ENCODE peak calls at places on chromosomes 12 and 14, in six cellular contexts. F, E, Q, K, R and W are unnamed samples.

GRCh38 chr12:115294443-115295133 is 610.6 kb upstream of the TBX3 start:
- DNase-seq in E (peak), K (no peak), R (no peak), F (no peak), Q (no peak), W (peak)

GRCh38 chr12:58803893-58804292 is 116.4 kb downstream of the LRIG3 start:
- DNase-seq in R (no peak), K (no peak), Q (peak), E (peak), F (no peak), W (no peak)

GRCh38 chr14:26204362-26204953 is 393.4 kb downstream of the NOVA1 start:
- DNase-seq in E (peak), K (no peak), R (no peak), Q (peak), F (no peak), W (no peak)

GRCh38 chr12:74790958-74791357 is 253.3 kb downstream of the ATXN7L3B start:
- DNase-seq in K (no peak), Q (no peak), R (no peak), F (no peak), E (no peak), W (no peak)

GRCh38 chr14:68580096-68580640 is 212.7 kb downstream of the ZFP36L1 start:
- DNase-seq in E (no peak), F (no peak), Q (no peak), R (no peak), K (peak), W (no peak)

GRCh38 chr12:127271776-127272175 is 995.2 kb upstream of the TMEM132C start:
- DNase-seq in Q (no peak), K (no peak), F (no peak), E (no peak), R (no peak), W (no peak)

GRCh38 chr12:97276198-97276580 is 186.4 kb upstream of the RMST start:
- DNase-seq in R (no peak), F (no peak), E (no peak), K (no peak), Q (peak), W (no peak)

GRCh38 chr12:111353603-111354295 is 15.1 kb downstream of the PHETA1 start:
- DNase-seq in E (no peak), Q (no peak), R (no peak), K (no peak), F (no peak), W (no peak)

GRCh38 chr14:88962356-88962755 is 137.9 kb downstream of the TTC8 start:
- DNase-seq in E (no peak), Q (no peak), R (no peak), K (no peak), F (no peak), W (no peak)

GRCh38 chr12:64889434-64890216 is 65.2 kb downstream of the TBC1D30 start:
- DNase-seq in F (no peak), Q (no peak), K (no peak), E (no peak), R (no peak), W (peak)

GRCh38 chr14:98798099-98798498 is 473.9 kb downstream of the BCL11B start:
- DNase-seq in R (no peak), E (no peak), Q (no peak), F (no peak), K (no peak), W (peak)

GRCh38 chr12:89750821-89751227 is 42.2 kb upstream of the ATP2B1 start:
- DNase-seq in E (no peak), F (no peak), K (no peak), Q (no peak), R (peak), W (no peak)

GRCh38 chr14:58276208-58276607 is 22.1 kb upstream of the ARID4A start:
- DNase-seq in E (no peak), K (no peak), Q (no peak), F (no peak), R (no peak), W (no peak)

DNA sequence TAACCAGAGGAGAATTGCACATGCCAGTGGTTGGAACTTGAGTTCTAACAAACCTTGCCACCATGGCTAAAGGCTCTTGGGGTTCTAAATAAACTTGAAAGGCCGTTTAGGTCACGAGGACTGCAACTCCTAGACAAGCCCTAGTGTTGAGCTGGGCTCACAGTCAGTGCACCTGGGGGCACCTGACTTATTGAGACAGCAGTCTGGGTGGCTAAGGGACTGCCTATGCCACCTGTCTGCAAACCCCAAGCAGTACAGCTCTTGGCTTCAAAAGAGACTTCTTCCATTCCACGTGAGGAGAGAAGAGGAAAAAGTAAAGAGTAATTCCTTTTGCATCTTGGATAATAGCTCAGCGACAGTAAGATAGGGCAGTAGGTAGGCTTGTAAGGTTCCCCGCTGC is 765.6 kb upstream of the FOXG1 start:
- DNase-seq in E (no peak), F (no peak), K (no peak), Q (no peak), R (no peak), W (no peak)
- H3K27ac ChIP-seq in E (no peak), F (no peak), K (no peak), Q (no peak), R (no peak), W (no peak)

GRCh38 chr12:119372540-119372939 is 38.0 kb downstream of the CCDC60 start:
- DNase-seq in E (no peak), F (no peak), K (no peak), R (no peak), Q (no peak), W (no peak)
- H3K27ac ChIP-seq in E (no peak), F (no peak), K (no peak), R (no peak), Q (no peak), W (no peak)

GRCh38 chr12:79451988-79452387 is 238.8 kb downstream of the PAWR start:
- DNase-seq in E (peak), Q (peak), F (no peak), K (peak), R (peak), W (peak)

GRCh38 chr12:79454338-79454777 is 236.4 kb downstream of the PAWR start:
- DNase-seq in R (no peak), Q (no peak), K (no peak), F (no peak), E (peak), W (no peak)

GRCh38 chr12:79451365-79451764 is 239.4 kb downstream of the PAWR start:
- DNase-seq in E (no peak), F (no peak), Q (no peak), K (no peak), R (no peak), W (no peak)

GRCh38 chr12:79455314-79455713 is 235.4 kb downstream of the PAWR start:
- DNase-seq in Q (no peak), K (no peak), R (no peak), F (no peak), E (no peak), W (no peak)

GRCh38 chr12:79452906-79453305 is 237.9 kb downstream of the PAWR start:
- DNase-seq in Q (no peak), E (no peak), F (no peak), R (no peak), K (peak), W (no peak)
- H3K27ac ChIP-seq in Q (no peak), E (no peak), F (no peak), R (no peak), K (no peak), W (no peak)

DNA sequence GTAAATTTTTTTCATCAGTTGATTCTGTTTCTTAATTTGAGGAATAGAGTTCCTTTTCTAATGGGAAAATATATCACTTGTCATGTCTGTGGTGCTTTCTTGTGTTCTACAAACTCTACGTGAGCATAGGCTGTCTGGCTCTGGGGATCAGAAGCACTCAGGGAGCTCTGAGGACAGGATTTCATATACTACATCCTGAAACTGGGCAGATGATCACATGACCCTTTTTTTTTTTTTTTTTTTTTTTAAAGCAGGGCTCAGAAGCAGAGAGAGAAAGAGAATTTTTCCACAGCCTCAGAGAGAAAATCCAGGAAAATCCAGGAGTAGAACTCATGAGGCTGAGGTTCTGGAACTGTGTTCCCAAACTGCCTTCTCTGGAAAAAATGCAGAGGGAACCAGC is 183.3 kb upstream of the HIF1A start:
- DNase-seq in R (no peak), K (no peak), F (no peak), Q (no peak), E (peak), W (no peak)
- H3K27ac ChIP-seq in R (peak), K (no peak), F (no peak), Q (no peak), E (no peak), W (peak)

DNA sequence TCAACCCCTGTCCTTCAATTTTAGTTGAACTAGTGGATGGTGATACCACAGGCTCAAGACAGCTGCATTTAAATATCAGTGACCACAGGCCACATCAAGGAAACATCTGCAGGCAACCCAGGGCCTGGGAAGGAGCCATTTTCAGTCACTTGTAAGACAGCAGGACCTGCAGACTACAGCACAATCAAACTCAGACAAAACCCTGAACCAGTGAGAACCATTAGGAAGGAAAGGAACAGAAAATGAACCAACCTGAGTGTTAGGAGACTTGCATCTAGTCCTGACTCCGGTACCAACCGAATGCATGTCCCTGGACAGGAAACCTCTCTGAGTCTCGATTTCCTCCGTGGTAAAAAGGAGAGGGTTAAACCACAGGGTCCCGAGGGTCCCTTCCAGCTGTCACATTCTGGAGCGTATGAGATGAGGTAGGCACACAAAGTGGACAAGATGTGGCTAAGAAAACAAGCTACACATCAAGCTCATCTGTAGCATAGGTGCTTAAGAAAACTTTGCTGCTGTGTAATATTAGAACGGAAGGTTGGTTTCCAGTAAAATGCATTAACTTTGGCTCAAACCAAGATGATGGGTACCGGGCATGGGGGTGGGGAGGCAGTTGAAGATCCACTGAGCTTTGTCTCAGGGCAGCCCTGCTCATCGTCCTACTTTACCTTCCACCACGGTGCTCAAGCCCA is 1.6 kb upstream of the CDKN1B start:
- DNase-seq in Q (no peak), K (no peak), R (no peak), E (no peak), F (no peak), W (no peak)
- H3K27ac ChIP-seq in Q (peak), K (peak), R (peak), E (peak), F (peak), W (peak)

GRCh38 chr12:130868412-130868811 is 3.5 kb upstream of the RAN start:
- DNase-seq in F (no peak), R (no peak), Q (no peak), E (no peak), K (no peak), W (no peak)
- H3K27ac ChIP-seq in F (no peak), R (no peak), Q (no peak), E (no peak), K (no peak), W (no peak)

GRCh38 chr12:79164890-79165289 is 300.3 kb downstream of the SYT1 start:
- DNase-seq in R (no peak), K (no peak), F (no peak), E (no peak), Q (no peak), W (no peak)

GRCh38 chr12:79156846-79157463 is 292.4 kb downstream of the SYT1 start:
- DNase-seq in R (peak), K (no peak), E (no peak), F (no peak), Q (no peak), W (no peak)

GRCh38 chr12:79168687-79169086 is 304.1 kb downstream of the SYT1 start:
- DNase-seq in R (no peak), Q (no peak), F (no peak), K (no peak), E (no peak), W (no peak)

GRCh38 chr12:79161249-79161934 is 296.8 kb downstream of the SYT1 start:
- DNase-seq in Q (no peak), E (no peak), K (no peak), R (no peak), F (no peak), W (no peak)

DNA sequence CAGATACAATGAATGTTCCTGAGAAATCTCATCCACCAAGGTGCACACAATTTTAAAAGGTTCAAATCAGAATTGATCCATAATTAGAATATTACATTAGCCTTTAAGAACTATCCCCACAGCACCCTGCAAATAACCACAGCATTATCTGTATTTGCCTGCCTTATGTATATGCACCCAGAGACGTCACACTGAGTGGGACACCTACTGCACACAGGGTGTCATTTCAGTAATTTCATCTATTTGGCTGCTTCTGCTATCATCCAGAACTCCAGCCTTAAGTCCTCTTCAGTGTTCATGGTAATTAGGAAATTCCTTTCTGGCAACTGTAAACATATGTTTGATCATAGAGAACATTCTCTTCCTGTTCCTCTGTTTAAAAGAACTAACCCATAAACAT is 298.4 kb downstream of the SYT1 start:
- DNase-seq in Q (no peak), E (peak), K (no peak), R (no peak), F (no peak), W (no peak)
- H3K27ac ChIP-seq in Q (no peak), E (no peak), K (no peak), R (no peak), F (no peak), W (no peak)

GRCh38 chr12:130984183-130985058 is 30.7 kb downstream of the ADGRD1 start:
- DNase-seq in E (no peak), R (no peak), Q (no peak), F (no peak), K (no peak), W (no peak)

GRCh38 chr12:130982565-130983225 is 29.0 kb downstream of the ADGRD1 start:
- DNase-seq in R (no peak), K (no peak), Q (no peak), F (no peak), E (no peak), W (no peak)

GRCh38 chr12:130981156-130981789 is 27.6 kb downstream of the ADGRD1 start:
- DNase-seq in R (no peak), K (no peak), Q (no peak), F (no peak), E (peak), W (no peak)

GRCh38 chr12:130981947-130982346 is 28.2 kb downstream of the ADGRD1 start:
- DNase-seq in Q (no peak), K (no peak), R (no peak), E (no peak), F (no peak), W (no peak)

GRCh38 chr12:130983328-130984017 is 29.8 kb downstream of the ADGRD1 start:
- DNase-seq in R (no peak), F (no peak), E (no peak), K (no peak), Q (peak), W (no peak)
- H3K27ac ChIP-seq in R (no peak), F (no peak), E (no peak), K (no peak), Q (peak), W (no peak)